ENCODE peak calls at places on chromosome 10, in eight cellular contexts. Q is SJSA1; X is neuronal stem cell; N is Kasumi-1; L is stimulated activated CD8-positive, alpha-beta memory T cell treated with anti-CD3 and anti-CD28 coated beads, Interleukin-12 subunit alpha, Interleukin-12 subunit beta, amount 100 ng/mL, for 1 hour; P is NCI-H1436 treated with DMSO at 0.1 percent for 48 hours; O is stromal cell of bone marrow; R is effector memory CD8-positive, alpha-beta T cell. A is an unnamed sample.

GRCh38 chr10:3981300-3981699 is 196.3 kb upstream of the KLF6 start:
- DNase-seq in Q (no peak), X (peak), N (no peak), L (no peak), P (no peak), O (no peak), R (no peak), A (no peak)

GRCh38 chr10:46020871-46021553 is 9.4 kb downstream of the NCOA4 start:
- DNase-seq in Q (no peak), X (no peak), N (peak), L (no peak), P (no peak), O (peak), R (no peak), A (no peak)

GRCh38 chr10:30371954-30372353 is 22.9 kb upstream of the MTPAP start:
- DNase-seq in Q (no peak), X (no peak), N (no peak), L (no peak), P (no peak), O (no peak), R (no peak), A (no peak)

GRCh38 chr10:3468919-3469638 is 296.5 kb upstream of the PITRM1 start:
- DNase-seq in Q (peak), X (no peak), N (peak), L (no peak), P (no peak), O (peak), R (no peak), A (peak)

GRCh38 chr10:128086003-128086863 is 40.0 kb downstream of the MKI67 start:
- DNase-seq in Q (no peak), X (no peak), N (no peak), L (no peak), P (no peak), O (no peak), R (no peak), A (no peak)

GRCh38 chr10:109846832-109847231 is 76.5 kb downstream of the XPNPEP1 start:
- DNase-seq in Q (no peak), X (no peak), N (no peak), L (no peak), P (no peak), O (no peak), R (no peak), A (no peak)

GRCh38 chr10:96959733-96960132 is 127.6 kb downstream of the LCOR start:
- DNase-seq in Q (no peak), X (no peak), N (no peak), L (no peak), P (no peak), O (no peak), R (no peak), A (no peak)

GRCh38 chr10:49207936-49208482 is 19.8 kb upstream of the TMEM273 start:
- DNase-seq in Q (no peak), X (no peak), N (no peak), L (no peak), P (no peak), O (no peak), R (no peak), A (no peak)

GRCh38 chr10:43846187-43846680 is 197.6 kb upstream of the ZNF32 start:
- DNase-seq in Q (peak), X (no peak), N (peak), L (no peak), P (no peak), O (peak), R (no peak), A (peak)

GRCh38 chr10:29146311-29146710 is 142.6 kb upstream of the LYZL1 start:
- DNase-seq in Q (no peak), X (no peak), N (no peak), L (no peak), P (no peak), O (no peak), R (no peak), A (no peak)

GRCh38 chr10:82982110-82982608 is 1107.2 kb downstream of the NRG3 start:
- DNase-seq in Q (peak), X (no peak), N (no peak), L (no peak), P (no peak), O (peak), R (no peak), A (no peak)